ENCODE peak calls at places on chromosomes 3 and 15, in seven cellular contexts. One of them, this sample, is unnamed. For H3K4me1, the result is how much of the 10 kb centered on the place peaks cover.

GRCh38 chr3:106773795-106774194 is 603.4 kb upstream of the CCDC54 start:
- DNase-seq in fibroblast of lung: no peak
- DNase-seq in IMR-90: no peak
- DNase-seq in A549: no peak
- DNase-seq in neuronal stem cell: no peak
- DNase-seq in PC-9: no peak
- DNase-seq in neural progenitor cell: no peak
- DNase-seq in this sample: no peak

GRCh38 chr3:30042274-30042859 is 564.0 kb upstream of the TGFBR2 start:
- DNase-seq in fibroblast of lung: peak
- DNase-seq in IMR-90: peak
- DNase-seq in A549: peak
- DNase-seq in neuronal stem cell: peak
- DNase-seq in PC-9: peak
- DNase-seq in neural progenitor cell: peak
- DNase-seq in this sample: peak

GRCh38 chr3:185732782-185733181 is 92.1 kb downstream of the IGF2BP2 start:
- DNase-seq in fibroblast of lung: no peak
- DNase-seq in IMR-90: peak
- DNase-seq in A549: no peak
- DNase-seq in neuronal stem cell: no peak
- DNase-seq in PC-9: no peak
- DNase-seq in neural progenitor cell: no peak
- DNase-seq in this sample: peak

GRCh38 chr3:69639851-69640250 is 99.4 kb upstream of the MITF start:
- DNase-seq in fibroblast of lung: no peak
- DNase-seq in IMR-90: no peak
- DNase-seq in A549: no peak
- DNase-seq in neuronal stem cell: no peak
- DNase-seq in PC-9: no peak
- DNase-seq in neural progenitor cell: no peak
- DNase-seq in this sample: no peak

GRCh38 chr3:41711656-41712055 is 250.2 kb downstream of the ULK4 start:
- DNase-seq in fibroblast of lung: peak
- DNase-seq in IMR-90: peak
- DNase-seq in A549: no peak
- DNase-seq in neuronal stem cell: no peak
- DNase-seq in PC-9: no peak
- DNase-seq in neural progenitor cell: no peak
- DNase-seq in this sample: no peak

GRCh38 chr3:56983427-56983826 is 77.0 kb upstream of the SPATA12 start:
- DNase-seq in fibroblast of lung: no peak
- DNase-seq in IMR-90: no peak
- DNase-seq in A549: no peak
- DNase-seq in neuronal stem cell: no peak
- DNase-seq in PC-9: no peak
- DNase-seq in neural progenitor cell: no peak
- DNase-seq in this sample: no peak

GRCh38 chr3:53244281-53244680 is 11.5 kb downstream of the TKT start:
- DNase-seq in fibroblast of lung: no peak
- DNase-seq in IMR-90: no peak
- DNase-seq in A549: no peak
- DNase-seq in neuronal stem cell: no peak
- DNase-seq in PC-9: no peak
- DNase-seq in neural progenitor cell: no peak
- DNase-seq in this sample: no peak

GRCh38 chr3:107969994-107970896 is 120.6 kb downstream of the CD47 start:
- DNase-seq in fibroblast of lung: peak
- DNase-seq in IMR-90: peak
- DNase-seq in A549: peak
- DNase-seq in neuronal stem cell: no peak
- DNase-seq in PC-9: peak
- DNase-seq in neural progenitor cell: no peak
- DNase-seq in this sample: peak

GRCh38 chr3:170171563-170171962 is 10.0 kb downstream of the PHC3 start:
- DNase-seq in fibroblast of lung: no peak
- DNase-seq in IMR-90: no peak
- DNase-seq in A549: no peak
- DNase-seq in neuronal stem cell: no peak
- DNase-seq in PC-9: no peak
- DNase-seq in neural progenitor cell: no peak
- DNase-seq in this sample: no peak

GRCh38 chr3:87167634-87168456 is 59.3 kb upstream of the CHMP2B start:
- DNase-seq in fibroblast of lung: peak
- DNase-seq in IMR-90: peak
- DNase-seq in A549: peak
- DNase-seq in neuronal stem cell: peak
- DNase-seq in PC-9: no peak
- DNase-seq in neural progenitor cell: peak
- DNase-seq in this sample: peak

GRCh38 chr3:53255360-53255774 is 455 bp downstream of the TKT start:
- DNase-seq in fibroblast of lung: no peak
- DNase-seq in IMR-90: no peak
- DNase-seq in A549: no peak
- DNase-seq in neuronal stem cell: no peak
- DNase-seq in PC-9: no peak
- DNase-seq in neural progenitor cell: no peak
- DNase-seq in this sample: no peak

GRCh38 chr3:41265011-41265545 is 65.8 kb downstream of the CTNNB1 start:
- DNase-seq in fibroblast of lung: peak
- DNase-seq in IMR-90: peak
- DNase-seq in A549: peak
- DNase-seq in neuronal stem cell: no peak
- DNase-seq in PC-9: no peak
- DNase-seq in neural progenitor cell: no peak
- DNase-seq in this sample: peak

GRCh38 chr3:81891056-81891455 is 129.6 kb upstream of the GBE1 start:
- DNase-seq in fibroblast of lung: no peak
- DNase-seq in IMR-90: no peak
- DNase-seq in A549: no peak
- DNase-seq in neuronal stem cell: no peak
- DNase-seq in PC-9: no peak
- DNase-seq in neural progenitor cell: no peak
- DNase-seq in this sample: no peak

GRCh38 chr15:52379395-52380111 is 83.9 kb upstream of the MYO5C start:
- DNase-seq in fibroblast of lung: no peak
- DNase-seq in IMR-90: no peak
- DNase-seq in A549: no peak
- DNase-seq in neuronal stem cell: no peak
- DNase-seq in PC-9: no peak
- DNase-seq in neural progenitor cell: no peak
- DNase-seq in this sample: no peak
- H3K4me3 ChIP-seq in fibroblast of lung: no peak
- H3K4me3 ChIP-seq in IMR-90: no peak
- H3K4me3 ChIP-seq in A549: no peak
- H3K4me3 ChIP-seq in neuronal stem cell: no peak
- H3K4me3 ChIP-seq in PC-9: no peak
- H3K4me3 ChIP-seq in neural progenitor cell: no peak
- H3K4me3 ChIP-seq in this sample: no peak

DNA sequence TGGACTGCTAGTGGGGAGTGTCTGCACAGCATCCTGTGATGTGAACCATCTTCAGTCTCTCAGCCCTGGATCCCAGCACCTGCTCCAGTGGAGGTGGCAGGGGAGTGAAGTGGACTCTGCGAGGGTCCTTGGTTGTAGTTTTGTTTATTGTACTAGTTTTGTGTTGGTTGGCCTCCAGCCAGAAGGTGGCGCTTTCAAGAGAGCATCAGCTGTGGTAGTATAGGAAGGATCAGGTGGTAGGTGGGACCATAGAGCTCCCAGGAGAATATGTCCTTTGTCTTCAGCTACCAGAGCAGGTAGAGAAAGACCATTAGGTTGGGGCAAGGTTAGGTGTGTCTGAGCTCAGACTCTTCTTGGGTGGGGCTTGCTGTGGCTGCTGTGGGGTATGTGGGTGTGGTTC is 20.9 kb downstream of the NEK11 start:
- DNase-seq in fibroblast of lung: no peak
- DNase-seq in IMR-90: no peak
- DNase-seq in A549: no peak
- DNase-seq in neuronal stem cell: no peak
- DNase-seq in PC-9: no peak
- DNase-seq in neural progenitor cell: no peak
- DNase-seq in this sample: no peak
- H3K4me2 ChIP-seq in fibroblast of lung: no peak
- H3K4me2 ChIP-seq in IMR-90: no peak
- H3K4me2 ChIP-seq in A549: no peak
- H3K4me2 ChIP-seq in neuronal stem cell: no peak
- H3K4me2 ChIP-seq in PC-9: no peak
- H3K4me2 ChIP-seq in neural progenitor cell: no peak
- H3K4me2 ChIP-seq in this sample: no peak

DNA sequence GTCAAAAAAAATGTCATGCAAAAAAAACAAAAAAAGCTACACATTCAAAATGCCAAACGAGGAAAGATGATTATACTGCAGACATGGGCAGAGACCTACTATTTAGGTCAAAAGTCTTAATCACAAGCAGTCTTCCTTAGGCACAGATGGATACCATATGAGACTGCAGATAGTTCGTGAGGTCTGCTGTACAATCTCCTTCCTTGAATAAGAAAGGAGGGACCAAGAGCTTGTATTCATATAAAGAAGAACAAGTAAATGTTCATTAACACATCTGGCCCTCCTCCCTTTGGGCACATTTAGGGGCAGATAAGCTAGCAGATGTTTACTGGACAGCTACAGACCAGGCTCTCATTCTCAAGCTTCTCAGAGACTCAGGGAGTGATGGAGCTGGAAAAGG is 45.3 kb downstream of the ANXA2 start:
- DNase-seq in fibroblast of lung: no peak
- DNase-seq in IMR-90: no peak
- DNase-seq in A549: no peak
- DNase-seq in neuronal stem cell: no peak
- DNase-seq in PC-9: no peak
- DNase-seq in neural progenitor cell: no peak
- DNase-seq in this sample: no peak
- H3K4me1 ChIP-seq in fibroblast of lung: under half
- H3K4me1 ChIP-seq in IMR-90: under half
- H3K4me1 ChIP-seq in A549: half or more
- H3K4me1 ChIP-seq in neuronal stem cell: under half
- H3K4me1 ChIP-seq in PC-9: under half
- H3K4me1 ChIP-seq in neural progenitor cell: under half
- H3K4me1 ChIP-seq in this sample: under half

GRCh38 chr15:26971303-26972018 is 480 bp downstream of the GABRG3 start:
- DNase-seq in fibroblast of lung: no peak
- DNase-seq in IMR-90: no peak
- DNase-seq in A549: no peak
- DNase-seq in neuronal stem cell: peak
- DNase-seq in PC-9: no peak
- DNase-seq in neural progenitor cell: peak
- DNase-seq in this sample: no peak

GRCh38 chr15:26970712-26971210 is at the start of gene GABRG3:
- DNase-seq in fibroblast of lung: no peak
- DNase-seq in IMR-90: no peak
- DNase-seq in A549: peak
- DNase-seq in neuronal stem cell: peak
- DNase-seq in PC-9: no peak
- DNase-seq in neural progenitor cell: peak
- DNase-seq in this sample: peak

GRCh38 chr15:26972636-26973035 is 1.7 kb downstream of the GABRG3 start:
- DNase-seq in fibroblast of lung: no peak
- DNase-seq in IMR-90: no peak
- DNase-seq in A549: no peak
- DNase-seq in neuronal stem cell: no peak
- DNase-seq in PC-9: no peak
- DNase-seq in neural progenitor cell: no peak
- DNase-seq in this sample: no peak

DNA sequence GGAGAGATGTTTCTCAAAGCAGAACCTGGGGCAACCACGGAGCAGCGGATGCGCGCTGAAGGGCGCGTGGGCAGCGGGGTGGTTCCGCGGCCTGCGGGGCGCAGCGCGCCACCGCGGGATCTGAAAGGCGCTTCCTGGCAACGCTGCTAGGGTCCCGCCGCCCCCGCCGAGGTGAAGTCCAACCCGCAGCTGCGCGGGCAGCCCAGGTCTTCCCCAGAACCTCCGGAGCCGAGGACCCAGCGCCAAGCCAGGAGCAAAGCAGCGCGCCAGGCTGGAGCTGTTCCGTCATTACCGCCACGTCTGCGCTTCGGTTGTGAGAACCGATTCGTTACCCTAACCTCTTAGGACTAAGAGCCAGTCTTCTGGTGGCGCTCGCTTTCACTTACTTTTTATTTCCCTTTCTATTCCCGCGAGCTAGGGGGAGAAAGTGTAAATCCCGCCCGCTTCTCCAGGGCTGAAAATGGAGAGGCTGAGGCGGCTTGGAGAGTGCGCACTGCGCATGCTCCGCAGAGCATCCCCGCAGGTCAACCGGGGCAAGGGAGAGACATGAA is 3.2 kb upstream of the GABRG3 start:
- DNase-seq in fibroblast of lung: peak
- DNase-seq in IMR-90: no peak
- DNase-seq in A549: no peak
- DNase-seq in neuronal stem cell: peak
- DNase-seq in PC-9: no peak
- DNase-seq in neural progenitor cell: peak
- DNase-seq in this sample: no peak
- H3K4me3 ChIP-seq in fibroblast of lung: no peak
- H3K4me3 ChIP-seq in IMR-90: no peak
- H3K4me3 ChIP-seq in A549: peak
- H3K4me3 ChIP-seq in neuronal stem cell: peak
- H3K4me3 ChIP-seq in PC-9: no peak
- H3K4me3 ChIP-seq in neural progenitor cell: peak
- H3K4me3 ChIP-seq in this sample: no peak